ENCODE peak calls at places on chromosome 22, in six cellular contexts. L, K, M, N, D and H are unnamed samples.

GRCh38 chr22:48797731-48798130 is 1029.9 kb downstream of the BRD1 start:
- DNase-seq in L (no peak), K (no peak), M (no peak), N (no peak), D (no peak), H (no peak)

GRCh38 chr22:49845241-49845640 is 8.4 kb upstream of the ZBED4 start:
- DNase-seq in L (no peak), K (no peak), M (no peak), N (no peak), D (no peak), H (no peak)

GRCh38 chr22:24803064-24803542 is 2.9 kb upstream of the SGSM1 start:
- DNase-seq in L (peak; percentile 40), K (no peak), M (no peak), N (peak; percentile 39), D (peak; percentile 76), H (peak; percentile 67)

GRCh38 chr22:36586852-36587251 is 57.9 kb upstream of the EIF3D start:
- DNase-seq in L (no peak), K (no peak), M (no peak), N (no peak), D (no peak), H (no peak)

GRCh38 chr22:44042822-44043221 is 18.7 kb downstream of the PARVB start:
- DNase-seq in L (no peak), K (no peak), M (no peak), N (no peak), D (no peak), H (no peak)

GRCh38 chr22:42385691-42386090 is 46.5 kb downstream of the NFAM1 start:
- DNase-seq in L (no peak), K (no peak), M (no peak), N (no peak), D (no peak), H (no peak)

GRCh38 chr22:35330258-35330861 is 30.7 kb downstream of the TOM1 start:
- DNase-seq in L (peak; percentile 65), K (peak; percentile 35), M (no peak), N (peak; percentile 94), D (peak; percentile 78), H (peak; percentile 86)

GRCh38 chr22:21646608-21647590 is 4.8 kb downstream of the SDF2L1 start:
- DNase-seq in L (peak; percentile 67), K (peak; percentile 58), M (no peak), N (peak; percentile 88), D (peak; percentile 92), H (peak; percentile 76)

GRCh38 chr22:31652911-31653684 is 8.9 kb downstream of the PISD start:
- DNase-seq in L (no peak), K (no peak), M (no peak), N (no peak), D (no peak), H (no peak)

GRCh38 chr22:38314992-38315800 is 2.0 kb downstream of the CSNK1E start:
- DNase-seq in L (no peak), K (no peak), M (no peak), N (peak; percentile 40), D (no peak), H (no peak)

GRCh38 chr22:31284241-31284745 is 8.0 kb downstream of the PIK3IP1 start:
- DNase-seq in L (no peak), K (no peak), M (no peak), N (no peak), D (no peak), H (no peak)

GRCh38 chr22:48415535-48415934 is 1412.1 kb downstream of the BRD1 start:
- DNase-seq in L (no peak), K (no peak), M (peak; percentile 47), N (no peak), D (no peak), H (no peak)

GRCh38 chr22:42560781-42561180 is 7.0 kb downstream of the SERHL2 start:
- DNase-seq in L (no peak), K (no peak), M (no peak), N (peak; percentile 26), D (no peak), H (no peak)

GRCh38 chr22:17638182-17638431 is 450 bp upstream of the BCL2L13 start:
- DNase-seq in L (peak; percentile 7), K (no peak), M (no peak), N (no peak), D (peak; percentile 66), H (no peak)

GRCh38 chr22:25368271-25368670 is 148.8 kb downstream of the CRYBB2 start:
- DNase-seq in L (no peak), K (peak; percentile 53), M (no peak), N (peak; percentile 60), D (no peak), H (peak; percentile 84)

GRCh38 chr22:44678980-44679647 is 22.9 kb upstream of the PRR5 start:
- DNase-seq in L (no peak), K (no peak), M (no peak), N (no peak), D (no peak), H (no peak)

GRCh38 chr22:38482662-38483308 is 14.9 kb downstream of the KDELR3 start:
- DNase-seq in L (no peak), K (no peak), M (no peak), N (no peak), D (no peak), H (no peak)

GRCh38 chr22:48079505-48080295 is 1317.2 kb downstream of the TBC1D22A start:
- DNase-seq in L (no peak), K (no peak), M (no peak), N (no peak), D (no peak), H (no peak)

GRCh38 chr22:31233001-31233400 is 20.9 kb downstream of the LIMK2 start:
- DNase-seq in L (no peak), K (no peak), M (no peak), N (no peak), D (no peak), H (no peak)

GRCh38 chr22:44409691-44410316 is 88.2 kb downstream of the RTL6 start:
- DNase-seq in L (no peak), K (no peak), M (no peak), N (no peak), D (no peak), H (no peak)

GRCh38 chr22:44360686-44361381 is 48.1 kb upstream of the SHISAL1 start:
- DNase-seq in L (no peak), K (peak; percentile 97), M (peak; percentile 92), N (peak; percentile 88), D (no peak), H (peak; percentile 87)

GRCh38 chr22:21041937-21042336 is 3.8 kb upstream of the LRRC74B start:
- DNase-seq in L (no peak), K (no peak), M (no peak), N (peak; percentile 27), D (no peak), H (no peak)

GRCh38 chr22:31350410-31350863 is 4.3 kb upstream of the PATZ1 start:
- DNase-seq in L (no peak), K (peak; percentile 14), M (no peak), N (peak; percentile 43), D (peak; percentile 57), H (no peak)

GRCh38 chr22:36355362-36355761 is 32.4 kb downstream of the MYH9 start:
- DNase-seq in L (no peak), K (no peak), M (no peak), N (peak; percentile 54), D (no peak), H (no peak)

GRCh38 chr22:47296405-47297260 is 534.2 kb downstream of the TBC1D22A start:
- DNase-seq in L (no peak), K (no peak), M (no peak), N (no peak), D (peak; percentile 8), H (no peak)